ENCODE peak calls at places on chromosomes 11 and 22, in nine cellular contexts. G is CD8-positive, alpha-beta T cell; K is heart right ventricle; S is spleen; W is tibial nerve; U is HCT116; R is psoas muscle; P is AG09309; J is neural progenitor cell. Z is an unnamed sample.

GRCh38 chr11:85086511-85087284 is 540.4 kb downstream of the DLG2 start:
- DNase-seq in U (no peak), K (no peak), R (no peak), W (no peak), P (no peak), S (no peak), G (no peak), J (no peak), Z (no peak)

GRCh38 chr11:37370817-37371216 is 772.8 kb upstream of the RAG2 start:
- DNase-seq in S (no peak), K (no peak), W (no peak), G (no peak), U (no peak), P (no peak), R (no peak), J (no peak), Z (no peak)

GRCh38 chr22:31747441-31747840 is 2.5 kb downstream of the PRR14L start:
- DNase-seq in R (no peak), P (no peak), G (no peak), J (peak; percentile 66), K (no peak), U (no peak), W (no peak), S (no peak), Z (no peak)

GRCh38 chr11:113048820-113049555 is 87.8 kb downstream of the NCAM1 start:
- DNase-seq in S (no peak), K (no peak), U (no peak), R (no peak), G (no peak), J (no peak), W (no peak), P (peak; percentile 4), Z (no peak)

GRCh38 chr11:119709638-119710346 is 19.2 kb downstream of the NECTIN1 start:
- DNase-seq in P (no peak), K (no peak), U (no peak), S (peak; percentile 65), J (peak; percentile 95), G (no peak), W (no peak), R (no peak), Z (no peak)

GRCh38 chr11:18706330-18707243 is 8.0 kb downstream of the TMEM86A start:
- DNase-seq in G (peak; percentile 48), R (peak; percentile 52), P (no peak), S (peak; percentile 90), K (peak; percentile 49), U (no peak), J (no peak), W (no peak), Z (no peak)

GRCh38 chr11:44267366-44268072 is 42.4 kb downstream of the ALX4 start:
- DNase-seq in S (peak; percentile 67), U (no peak), K (no peak), W (no peak), G (no peak), J (no peak), R (no peak), P (no peak), Z (no peak)

GRCh38 chr11:5369793-5370192 is 13.8 kb upstream of the OR51M1 start:
- DNase-seq in W (no peak), J (peak; percentile 36), S (no peak), U (no peak), P (no peak), R (no peak), K (no peak), G (no peak), Z (no peak)

GRCh38 chr11:85947431-85948272 is 92.5 kb downstream of the CCDC83 start:
- DNase-seq in S (no peak), J (no peak), G (no peak), P (peak; percentile 73), K (no peak), W (no peak), R (no peak), U (no peak), Z (no peak)

GRCh38 chr11:68632802-68633201 is 51.5 kb upstream of the GAL start:
- DNase-seq in U (peak; percentile 79), K (no peak), J (peak; percentile 87), S (no peak), W (no peak), R (no peak), P (peak; percentile 2), G (peak; percentile 20), Z (no peak)

GRCh38 chr22:46590334-46590733 is 29.9 kb upstream of the GRAMD4 start:
- DNase-seq in U (no peak), W (no peak), G (no peak), J (peak; percentile 3), K (peak; percentile 63), R (no peak), P (no peak), S (peak; percentile 76), Z (no peak)

GRCh38 chr11:19379465-19379864 is 138.7 kb upstream of the E2F8 start:
- DNase-seq in W (no peak), P (no peak), U (no peak), K (no peak), R (no peak), J (no peak), G (no peak), S (no peak), Z (no peak)

GRCh38 chr11:102647430-102647829 is 22.3 kb upstream of the MMP20 start:
- DNase-seq in K (no peak), U (no peak), G (no peak), S (no peak), P (no peak), J (no peak), R (no peak), W (no peak), Z (no peak)

GRCh38 chr11:11504071-11504470 is 117.7 kb downstream of the GALNT18 start:
- DNase-seq in R (no peak), K (no peak), J (no peak), S (no peak), U (no peak), G (no peak), W (no peak), P (no peak), Z (no peak)

GRCh38 chr11:131712897-131713296 is 342.5 kb downstream of the NTM start:
- DNase-seq in P (no peak), W (no peak), G (no peak), K (no peak), R (no peak), J (no peak), S (no peak), U (no peak), Z (no peak)

GRCh38 chr11:119078675-119079420 is 5.8 kb upstream of the HMBS start:
- DNase-seq in S (peak; percentile 35), R (no peak), P (no peak), K (no peak), G (no peak), J (no peak), W (no peak), U (no peak), Z (no peak)

DNA sequence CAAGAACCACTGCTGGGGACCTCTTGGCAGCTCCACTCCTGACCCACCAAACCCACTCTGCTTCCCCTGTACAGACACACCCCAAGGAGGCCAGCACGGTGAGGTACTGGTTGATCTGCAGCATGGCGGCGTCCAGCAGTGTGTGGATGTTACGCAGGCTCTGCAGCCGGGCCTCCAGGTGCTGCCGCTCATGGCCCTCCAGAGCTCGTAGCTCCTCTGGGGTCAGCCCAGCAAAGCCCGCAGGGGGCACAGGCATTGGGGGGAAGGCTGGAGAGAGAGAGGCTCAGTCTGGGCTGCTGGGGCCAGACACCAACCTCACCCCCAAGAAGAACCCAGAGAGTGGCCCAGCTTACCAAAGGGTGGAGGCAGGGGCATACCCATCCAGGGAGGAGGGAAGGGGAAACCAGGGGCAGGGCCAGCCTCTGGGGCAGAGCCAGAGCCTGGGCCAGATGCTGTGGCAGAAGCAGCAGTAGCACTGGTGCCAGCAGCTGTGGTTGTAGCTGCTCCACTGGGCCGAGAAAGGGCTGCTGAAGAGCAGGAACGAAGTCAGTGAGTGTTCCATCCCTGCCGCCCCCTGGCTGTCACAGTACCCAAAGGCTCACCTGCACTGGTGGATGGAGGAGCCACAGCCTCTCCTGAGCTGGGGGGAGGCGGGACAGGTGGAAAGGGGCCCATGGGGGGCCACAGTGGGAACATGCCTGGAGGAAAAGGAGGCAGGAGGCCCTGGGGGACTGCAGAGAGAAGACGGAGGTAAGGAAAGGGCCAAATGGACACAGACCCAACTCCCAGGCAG is 4.5 kb downstream of the SYVN1 start:
- DNase-seq in G (no peak), S (peak; percentile 82), R (no peak), W (no peak), U (no peak), P (no peak), J (no peak), K (no peak), Z (no peak)
- H3K4me3 ChIP-seq in G (no peak overlapping the region), S (no peak overlapping the region), R (no peak overlapping the region), W (no peak overlapping the region), U (no peak overlapping the region), P (no peak overlapping the region), J (no peak overlapping the region), K (no peak overlapping the region), Z (no peak overlapping the region)

DNA sequence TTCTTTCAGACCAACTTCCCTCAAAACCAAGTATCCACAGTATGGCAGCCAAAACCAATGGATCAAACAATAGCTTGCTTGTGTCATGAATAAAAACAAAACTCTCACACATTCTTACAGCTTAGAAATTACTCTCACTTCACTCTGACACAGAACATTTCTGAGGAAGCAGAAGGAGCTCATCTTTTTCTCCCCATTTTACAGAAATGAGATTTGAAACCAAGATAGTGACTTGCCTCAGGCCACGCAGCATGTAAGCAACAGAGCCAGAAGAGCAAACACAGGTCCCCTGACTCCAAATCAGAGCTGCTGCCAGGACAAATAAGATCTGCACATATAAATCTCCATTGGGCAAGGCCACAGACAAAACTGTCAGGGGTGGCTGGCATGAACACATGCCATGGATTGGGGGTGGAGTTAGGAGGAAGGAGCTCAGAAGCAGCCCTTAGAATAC is 64.8 kb downstream of the RAB30 start:
- DNase-seq in K (no peak), R (no peak), U (no peak), G (no peak), W (no peak), P (no peak), S (no peak), J (no peak), Z (peak; percentile 46)
- H3K4me3 ChIP-seq in K (no peak overlapping the region), R (no peak overlapping the region), U (no peak overlapping the region), G (no peak overlapping the region), W (no peak overlapping the region), P (no peak overlapping the region), S (no peak overlapping the region), J (no peak overlapping the region), Z (peak overlapping the region; percentile 10)

DNA sequence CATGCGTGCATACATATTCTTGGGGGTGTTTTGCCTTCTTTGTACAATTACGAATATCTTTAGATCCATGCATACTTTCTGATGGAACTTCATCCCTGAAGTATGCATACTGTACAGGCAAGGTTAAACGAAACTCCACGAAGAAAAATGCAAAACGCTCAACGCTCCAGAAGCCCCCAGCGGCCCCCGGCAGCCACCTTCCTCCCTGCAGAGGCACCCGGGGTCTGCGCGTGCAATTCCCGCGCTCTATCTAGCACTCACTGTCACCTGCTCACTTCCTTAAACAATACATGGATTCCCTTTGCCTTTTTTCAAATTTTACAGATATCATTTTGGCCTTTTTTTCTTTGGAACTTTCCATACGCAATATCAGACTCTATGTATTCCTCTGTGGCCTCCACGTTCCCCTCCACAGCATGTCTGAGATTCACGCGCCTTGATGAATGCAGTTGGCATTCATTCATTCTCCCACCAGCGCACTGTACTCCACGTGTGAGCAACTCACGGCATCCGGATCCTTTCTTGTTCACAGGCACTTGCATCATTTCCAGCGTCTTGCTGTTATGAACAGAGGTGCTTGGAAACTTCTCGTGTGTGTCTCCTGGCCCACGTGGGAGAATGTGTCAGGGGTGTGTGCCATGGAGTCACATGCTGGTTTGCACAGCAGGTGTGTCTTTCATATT is 214.3 kb downstream of the CTTN start:
- DNase-seq in U (no peak), J (no peak), P (no peak), W (no peak), K (no peak), R (no peak), S (peak; percentile 22), G (no peak), Z (no peak)
- H3K4me3 ChIP-seq in U (no peak overlapping the region), J (no peak overlapping the region), P (no peak overlapping the region), W (no peak overlapping the region), K (no peak overlapping the region), R (no peak overlapping the region), S (no peak overlapping the region), G (no peak overlapping the region), Z (no peak overlapping the region)

GRCh38 chr22:30634477-30635233 is 926 bp upstream of the SLC35E4 start:
- DNase-seq in P (peak; percentile 64), G (peak; percentile 89), K (peak; percentile 89), J (peak; percentile 91), W (peak; percentile 74), S (peak; percentile 97), R (peak; percentile 89), U (peak; percentile 73), Z (peak; percentile 86)
- H3K4me3 ChIP-seq in P (peak overlapping the region; percentile 40), G (peak overlapping the region; percentile 87), K (peak overlapping the region; percentile 52), J (peak overlapping the region; percentile 69), W (peak overlapping the region; percentile 90), S (peak overlapping the region; percentile 62), R (peak overlapping the region; percentile 87), U (no peak overlapping the region), Z (peak overlapping the region; percentile 50)

Z was measured in GM06990.